ENCODE peak calls at places on chromosomes 1 and 21, in seven cellular contexts. L, V, I, O, X, Q and D are unnamed samples.

GRCh38 chr1:41160498-41161110 is 81.5 kb downstream of the SCMH1 start:
- DNase-seq in X (no peak), L (no peak), V (no peak), I (no peak), O (no peak), Q (no peak), D (no peak)

GRCh38 chr1:20093940-20094391 is 24.0 kb downstream of the PLA2G5 start:
- DNase-seq in L (no peak), O (no peak), Q (no peak), X (peak), V (no peak), I (no peak), D (no peak)

GRCh38 chr1:182575540-182576149 is 13.4 kb downstream of the RNASEL start:
- DNase-seq in O (no peak), V (no peak), Q (peak), X (no peak), I (peak), L (no peak), D (no peak)

GRCh38 chr21:46065993-46066842 is 31.7 kb upstream of the COL6A2 start:
- DNase-seq in X (no peak), I (no peak), V (no peak), L (no peak), O (no peak), Q (no peak), D (no peak)

GRCh38 chr1:231390071-231390470 is 32.0 kb downstream of the EGLN1 start:
- DNase-seq in O (no peak), V (no peak), L (no peak), Q (peak), X (no peak), I (peak), D (no peak)

GRCh38 chr1:236543065-236543669 is 19.4 kb downstream of the LGALS8 start:
- DNase-seq in X (peak), L (no peak), V (no peak), I (no peak), O (no peak), Q (no peak), D (peak)

GRCh38 chr1:109274533-109275476 is 8.1 kb downstream of the PSRC1 start:
- DNase-seq in L (no peak), X (no peak), Q (peak), V (no peak), I (peak), O (no peak), D (peak)

GRCh38 chr1:11590395-11590794 is 63.8 kb downstream of the FBXO2 start:
- DNase-seq in L (no peak), I (no peak), Q (no peak), V (no peak), X (no peak), O (no peak), D (no peak)

GRCh38 chr1:1315435-1315901 is 7.1 kb downstream of the PUSL1 start:
- DNase-seq in V (no peak), X (no peak), O (no peak), I (no peak), Q (no peak), L (no peak), D (no peak)

GRCh38 chr1:31944205-31945089 is 6.3 kb upstream of the PTP4A2 start:
- DNase-seq in L (peak), X (peak), Q (peak), O (peak), I (peak), V (no peak), D (no peak)

GRCh38 chr1:2845874-2846273 is 44.4 kb upstream of the TTC34 start:
- DNase-seq in I (no peak), O (no peak), Q (no peak), V (no peak), X (no peak), L (no peak), D (no peak)

GRCh38 chr1:18681423-18681835 is 50.8 kb downstream of the PAX7 start:
- DNase-seq in I (peak), L (no peak), O (no peak), X (no peak), Q (peak), V (no peak), D (no peak)

GRCh38 chr1:83931658-83932253 is 67.2 kb downstream of the TTLL7 start:
- DNase-seq in O (no peak), I (peak), L (peak), X (peak), Q (peak), V (no peak), D (peak)

GRCh38 chr1:165773324-165773965 is 4.8 kb upstream of the TMCO1 start:
- DNase-seq in O (no peak), X (no peak), V (no peak), L (no peak), Q (peak), I (peak), D (no peak)

GRCh38 chr1:32702599-32703478 is at the start of gene SYNC:
- DNase-seq in I (peak), O (no peak), L (peak), V (no peak), X (peak), Q (peak), D (no peak)

GRCh38 chr1:35587736-35588135 is 14.6 kb downstream of the TFAP2E start:
- DNase-seq in I (no peak), Q (no peak), O (no peak), X (no peak), V (no peak), L (no peak), D (no peak)

GRCh38 chr1:40944326-40944725 is 35.2 kb upstream of the CTPS1 start:
- DNase-seq in O (no peak), Q (peak), L (no peak), I (peak), V (no peak), X (no peak), D (no peak)

GRCh38 chr1:55639051-55639450 is 423.9 kb upstream of the USP24 start:
- DNase-seq in I (no peak), L (no peak), V (no peak), X (no peak), O (no peak), Q (no peak), D (no peak)

GRCh38 chr1:155671750-155672149 is 16.8 kb downstream of the YY1AP1 start:
- DNase-seq in V (no peak), X (no peak), L (no peak), Q (no peak), O (no peak), I (no peak), D (no peak)

GRCh38 chr1:234727018-234727757 is 117.2 kb upstream of the IRF2BP2 start:
- DNase-seq in Q (no peak), X (no peak), V (no peak), O (no peak), L (no peak), I (no peak), D (no peak)

GRCh38 chr1:40315795-40316594 is 1.1 kb downstream of the COL9A2 start:
- DNase-seq in Q (peak), V (no peak), L (peak), X (no peak), O (no peak), I (no peak), D (peak)

GRCh38 chr1:83064589-83065242 is 934.2 kb downstream of the TTLL7 start:
- DNase-seq in L (no peak), X (no peak), Q (no peak), V (no peak), O (no peak), I (no peak), D (no peak)

GRCh38 chr21:44368711-44369446 is 15.5 kb downstream of the TRPM2 start:
- DNase-seq in V (no peak), X (no peak), I (no peak), L (no peak), O (no peak), Q (peak), D (no peak)

GRCh38 chr1:76770979-76771378 is 96.3 kb upstream of the ST6GALNAC5 start:
- DNase-seq in X (no peak), Q (no peak), L (no peak), O (no peak), I (no peak), V (no peak), D (no peak)

GRCh38 chr1:43452789-43453441 is 816 bp downstream of the HYI start:
- DNase-seq in L (peak), O (no peak), I (peak), V (no peak), Q (peak), X (no peak), D (no peak)

GRCh38 chr1:145922266-145922665 is 3.7 kb upstream of the PEX11B start:
- DNase-seq in O (no peak), Q (no peak), L (no peak), X (no peak), V (no peak), I (no peak), D (no peak)